ENCODE peak calls at places on chromosomes 11 and 22, in four cellular contexts. H is putamen, O is MV-4-11, T is KBM-7. S is an unnamed sample.

GRCh38 chr11:65586676-65587075 is 8.9 kb downstream of the KCNK7 start:
- DNase-seq in H (no peak), O (peak), T (no peak), S (no peak)

GRCh38 chr22:36737776-36738175 is 34.2 kb upstream of the CACNG2 start:
- DNase-seq in H (no peak), O (peak), T (no peak), S (no peak)

GRCh38 chr22:20565079-20565734 is 57.8 kb downstream of the MED15 start:
- DNase-seq in H (no peak), O (no peak), T (no peak), S (no peak)

GRCh38 chr11:110491577-110492352 is 62.0 kb downstream of the FDX1 start:
- DNase-seq in H (no peak), O (no peak), T (no peak), S (no peak)

GRCh38 chr22:39148727-39149535 is 3.5 kb downstream of the CBX7 start:
- DNase-seq in H (no peak), O (peak), T (no peak), S (no peak)

GRCh38 chr11:64800633-64801464 is 2.2 kb downstream of the MAP4K2 start:
- DNase-seq in H (no peak), O (no peak), T (no peak), S (no peak)

GRCh38 chr11:35651263-35651662 is 11.3 kb upstream of the TRIM44 start:
- DNase-seq in H (no peak), O (no peak), T (no peak), S (no peak)

GRCh38 chr22:20558534-20558933 is 51.1 kb downstream of the MED15 start:
- DNase-seq in H (no peak), O (no peak), T (no peak), S (no peak)

GRCh38 chr11:109957601-109958000 is 135.6 kb upstream of the ZC3H12C start:
- DNase-seq in H (no peak), O (no peak), T (no peak), S (no peak)

GRCh38 chr11:61949169-61950034 is 749 bp upstream of the BEST1 start:
- DNase-seq in H (peak), O (peak), T (peak), S (no peak)

GRCh38 chr11:7488681-7489080 is 3.4 kb downstream of the OLFML1 start:
- DNase-seq in H (no peak), O (no peak), T (no peak), S (no peak)

GRCh38 chr11:72222106-72222891 is 2.3 kb upstream of the INPPL1 start:
- DNase-seq in H (no peak), O (peak), T (no peak), S (no peak)

GRCh38 chr22:37999236-37999635 is 14.9 kb upstream of the SOX10 start:
- DNase-seq in H (no peak), O (no peak), T (no peak), S (no peak)

GRCh38 chr11:117281159-117281558 is 10.0 kb upstream of the BACE1-AS start:
- DNase-seq in H (peak), O (no peak), T (no peak), S (no peak)

GRCh38 chr11:67369275-67369674 is 4.1 kb downstream of the CLCF1 start:
- DNase-seq in H (no peak), O (no peak), T (no peak), S (no peak)

GRCh38 chr11:45799562-45799961 is 5.4 kb upstream of the SLC35C1 start:
- DNase-seq in H (no peak), O (no peak), T (no peak), S (no peak)

GRCh38 chr11:58575377-58576020 is at the start of gene LPXN:
- DNase-seq in H (peak), O (peak), T (peak), S (no peak)

GRCh38 chr22:49197500-49197899 is 630.2 kb downstream of the BRD1 start:
- DNase-seq in H (peak), O (no peak), T (no peak), S (no peak)

GRCh38 chr11:23974046-23974445 is 522.8 kb upstream of the LUZP2 start:
- DNase-seq in H (no peak), O (no peak), T (no peak), S (no peak)